ENCODE peak calls at places on chromosomes 4 and X, in ten cellular contexts. D is AG08396; L is stimulated activated CD4-positive, alpha-beta T cell treated with anti-CD3 and anti-CD28 coated beads, Interleukin-1b, Interleukin-23, amount 100 ng/mL, for 4 hours; A is hypothalamus; Y is naive thymus-derived CD4-positive, alpha-beta T cell; C is mucosa of gallbladder; Z is activated CD4-positive, alpha-beta T cell treated with anti-CD3 and anti-CD28 coated beads for 4 hours; G is mammary epithelial cell; F is RWPE1; U is NCI-H1092. Q is an unnamed sample.

GRCh38 chr4:74374561-74375327 is 9.8 kb downstream of the EREG start:
- DNase-seq in A (no peak), Z (no peak), L (no peak), D (peak), Y (no peak), U (no peak), C (no peak), G (peak), F (peak), Q (no peak)

GRCh38 chrX:100911731-100912130 is 17.0 kb downstream of the XKRX start:
- DNase-seq in U (no peak), G (peak), F (peak), Y (no peak), L (no peak), D (no peak), Z (no peak), C (no peak), A (no peak), Q (no peak)

GRCh38 chr4:36568575-36568974 is 287.2 kb downstream of the DTHD1 start:
- DNase-seq in G (peak), C (no peak), F (no peak), D (no peak), U (no peak), L (no peak), A (no peak), Y (no peak), Z (no peak), Q (no peak)

GRCh38 chr4:107699466-107700206 is 20.4 kb downstream of the PAPSS1 start:
- DNase-seq in D (no peak), L (no peak), G (no peak), F (no peak), A (no peak), C (no peak), Z (no peak), U (no peak), Y (no peak), Q (no peak)

GRCh38 chrX:109535578-109535977 is 1.1 kb upstream of the NXT2 start:
- DNase-seq in Y (no peak), G (no peak), C (no peak), L (no peak), A (no peak), D (no peak), Z (no peak), F (no peak), U (no peak), Q (no peak)

GRCh38 chr4:111506706-111507105 is 638.5 kb upstream of the FAM241A start:
- DNase-seq in U (no peak), Z (no peak), Y (no peak), F (no peak), A (no peak), G (no peak), D (no peak), C (no peak), L (no peak), Q (no peak)

GRCh38 chrX:129931411-129932136 is 25.6 kb downstream of the UTP14A start:
- DNase-seq in G (peak), D (peak), C (peak), A (peak), Y (peak), Z (peak), F (peak), L (peak), U (peak), Q (peak)

GRCh38 chrX:151902813-151903591 is 9.7 kb upstream of the MAGEA4 start:
- DNase-seq in C (peak), Z (no peak), F (peak), U (no peak), Y (no peak), A (no peak), D (peak), L (no peak), G (peak), Q (no peak)

GRCh38 chr4:71187399-71188196 is 151.2 kb upstream of the SLC4A4 start:
- DNase-seq in U (no peak), D (peak), Y (no peak), C (peak), L (no peak), Z (peak), G (peak), A (no peak), F (no peak), Q (no peak)

GRCh38 chr4:105014242-105015031 is 132.2 kb upstream of the TET2 start:
- DNase-seq in G (no peak), A (no peak), D (no peak), F (no peak), Z (no peak), Y (no peak), C (no peak), L (no peak), U (no peak), Q (no peak)

GRCh38 chr4:87033902-87034301 is 99.1 kb downstream of the AFF1 start:
- DNase-seq in Y (no peak), A (no peak), Z (no peak), F (no peak), G (no peak), L (no peak), U (no peak), C (no peak), D (no peak), Q (no peak)

GRCh38 chrX:74286950-74287349 is 17.0 kb upstream of the ZCCHC13 start:
- DNase-seq in U (no peak), Z (no peak), A (no peak), D (peak), G (peak), Y (no peak), F (no peak), L (no peak), C (no peak), Q (no peak)

GRCh38 chr4:6377626-6378492 is 94.6 kb downstream of the PPP2R2C start:
- DNase-seq in D (no peak), G (no peak), U (no peak), A (no peak), C (no peak), Z (no peak), Y (no peak), L (no peak), F (no peak), Q (no peak)

GRCh38 chr4:178165251-178165650 is 723.0 kb upstream of the AGA start:
- DNase-seq in L (no peak), A (no peak), Z (no peak), Y (no peak), U (no peak), D (no peak), C (no peak), G (no peak), F (peak), Q (no peak)

GRCh38 chr4:177408023-177408422 is 34.2 kb downstream of the AGA start:
- DNase-seq in L (no peak), Z (no peak), F (no peak), A (no peak), D (no peak), U (peak), G (no peak), C (no peak), Y (no peak), Q (no peak)

GRCh38 chr4:123299212-123299651 is 97.4 kb upstream of the SPRY1 start:
- DNase-seq in L (no peak), U (no peak), Z (no peak), Y (no peak), A (no peak), C (no peak), G (peak), F (peak), D (peak), Q (no peak)

GRCh38 chrX:99394450-99394849 is 1015.6 kb downstream of the PCDH19 start:
- DNase-seq in D (no peak), G (no peak), Y (no peak), F (no peak), U (no peak), L (no peak), Z (no peak), A (no peak), C (no peak), Q (no peak)

GRCh38 chr4:176198316-176198903 is 3.0 kb upstream of the SPATA4 start:
- DNase-seq in C (no peak), Z (no peak), A (no peak), D (no peak), L (no peak), F (no peak), G (no peak), U (no peak), Y (no peak), Q (no peak)

GRCh38 chrX:119427024-119427794 is 28.1 kb downstream of the SLC25A43 start:
- DNase-seq in F (no peak), Y (no peak), Z (no peak), C (no peak), A (peak), G (no peak), D (peak), U (no peak), L (no peak), Q (no peak)

GRCh38 chr4:158159054-158159717 is 13.6 kb downstream of the GASK1B start:
- DNase-seq in Y (no peak), A (no peak), C (no peak), F (peak), Z (no peak), U (no peak), G (peak), L (no peak), D (no peak), Q (no peak)

GRCh38 chr4:10753856-10754384 is 69.4 kb upstream of the CLNK start:
- DNase-seq in Z (no peak), F (no peak), Y (no peak), U (no peak), G (no peak), L (no peak), C (no peak), D (no peak), A (no peak), Q (no peak)

GRCh38 chrX:16771483-16772398 is 14.5 kb upstream of the TXLNG start:
- DNase-seq in D (no peak), A (no peak), C (peak), Z (no peak), F (peak), U (no peak), L (no peak), Y (no peak), G (peak), Q (no peak)

GRCh38 chr4:23788460-23788859 is 101.4 kb downstream of the PPARGC1A start:
- DNase-seq in Y (no peak), Z (no peak), U (no peak), A (no peak), D (no peak), F (no peak), G (no peak), L (no peak), C (peak), Q (no peak)

GRCh38 chrX:45505214-45505613 is 304.5 kb upstream of the DIPK2B start:
- DNase-seq in D (peak), C (no peak), U (no peak), L (no peak), F (no peak), Z (no peak), G (peak), A (no peak), Y (no peak), Q (no peak)

GRCh38 chrX:53071064-53071463 is 11.1 kb upstream of the TSPYL2 start:
- DNase-seq in Z (no peak), Y (no peak), U (no peak), A (no peak), G (no peak), L (no peak), F (no peak), C (no peak), D (no peak), Q (no peak)

GRCh38 chrX:24961809-24962208 is 54.0 kb downstream of the ARX start:
- DNase-seq in Y (no peak), C (no peak), D (no peak), U (no peak), L (no peak), A (no peak), F (no peak), G (no peak), Z (no peak), Q (no peak)

GRCh38 chrX:134948333-134949241 is 42.2 kb upstream of the SMIM10 start:
- DNase-seq in A (no peak), D (no peak), F (peak), Y (no peak), Z (no peak), C (peak), G (peak), U (no peak), L (no peak), Q (no peak)

GRCh38 chrX:68175569-68175968 is 257.7 kb downstream of the OPHN1 start:
- DNase-seq in C (no peak), G (peak), F (peak), D (no peak), Y (no peak), A (no peak), U (no peak), Z (no peak), L (no peak), Q (no peak)

GRCh38 chr4:53861856-53862610 is 202.4 kb downstream of the CHIC2 start:
- DNase-seq in A (no peak), F (no peak), Y (no peak), L (no peak), C (no peak), G (peak), D (peak), Z (no peak), U (no peak), Q (no peak)

GRCh38 chr4:151117371-151117962 is 18.0 kb downstream of the RPS3A start:
- DNase-seq in U (peak), Z (peak), Y (peak), F (peak), C (peak), D (peak), G (peak), A (peak), L (peak), Q (peak)

GRCh38 chr4:73450398-73451004 is 14.5 kb downstream of the AFP start:
- DNase-seq in D (peak), Y (no peak), L (no peak), F (peak), U (peak), Z (no peak), C (no peak), G (peak), A (no peak), Q (peak)

GRCh38 chrX:10296581-10296980 is 139.8 kb downstream of the CLCN4 start:
- DNase-seq in Y (no peak), G (no peak), L (no peak), U (no peak), F (no peak), D (peak), Z (no peak), A (no peak), C (no peak), Q (no peak)

GRCh38 chrX:31209005-31209612 is 137.3 kb upstream of the FTHL17 start:
- DNase-seq in U (no peak), G (peak), L (no peak), D (no peak), Z (no peak), C (no peak), F (peak), A (no peak), Y (no peak), Q (no peak)

GRCh38 chrX:38151426-38151825 is 69.2 kb downstream of the SRPX start:
- DNase-seq in Z (no peak), G (no peak), C (no peak), A (no peak), L (no peak), D (peak), F (no peak), U (no peak), Y (no peak), Q (no peak)

GRCh38 chr4:82371398-82371972 is 2.3 kb downstream of the HNRNPD start:
- DNase-seq in U (no peak), D (peak), G (peak), L (no peak), C (no peak), F (peak), Z (no peak), A (no peak), Y (no peak), Q (no peak)